ENCODE peak calls at places on chromosomes 11 and 22, in nine cellular contexts. W is C1 segment of cervical spinal cord, T is dermis blood vessel endothelial cell, U is heart left ventricle, B is AG04449, S is AG10803, N is NCI-H1105, X is neural crest cell, E is HT-29. Z is an unnamed sample.

GRCh38 chr22:43217285-43218030 is 30.5 kb upstream of the TTLL12 start:
- DNase-seq in W (no peak), T (no peak), U (no peak), B (no peak), S (no peak), N (no peak), X (no peak), E (no peak), Z (no peak)

GRCh38 chr11:5509803-5510202 is at the start of gene UBQLN3:
- DNase-seq in W (no peak), T (no peak), U (no peak), B (no peak), S (no peak), N (no peak), X (no peak), E (no peak), Z (no peak)

GRCh38 chr22:43795320-43795719 is 16.8 kb downstream of the EFCAB6 start:
- DNase-seq in W (no peak), T (no peak), U (no peak), B (no peak), S (no peak), N (no peak), X (no peak), E (no peak), Z (no peak)

GRCh38 chr11:71562120-71562519 is 3.2 kb upstream of the KRTAP5-10 start:
- DNase-seq in W (no peak), T (no peak), U (no peak), B (no peak), S (no peak), N (no peak), X (no peak), E (no peak), Z (no peak)

GRCh38 chr11:46948378-46949131 is 12.0 kb downstream of the CSTPP1 start:
- DNase-seq in W (no peak), T (peak; percentile 18), U (no peak), B (peak; percentile 73), S (peak; percentile 75), N (no peak), X (no peak), E (peak; percentile 22), Z (peak; percentile 35)

GRCh38 chr11:126561327-126561893 is 205.9 kb downstream of the ST3GAL4 start:
- DNase-seq in W (no peak), T (peak; percentile 75), U (peak; percentile 40), B (no peak), S (peak; percentile 58), N (no peak), X (peak; percentile 77), E (peak; percentile 74), Z (no peak)

GRCh38 chr11:85875505-85875904 is 20.3 kb downstream of the CCDC83 start:
- DNase-seq in W (no peak), T (no peak), U (no peak), B (no peak), S (peak; percentile 77), N (no peak), X (no peak), E (no peak), Z (no peak)

GRCh38 chr11:119298726-119299125 is 18.2 kb downstream of the MCAM start:
- DNase-seq in W (no peak), T (no peak), U (peak; percentile 86), B (no peak), S (peak; percentile 37), N (no peak), X (no peak), E (no peak), Z (no peak)

GRCh38 chr22:25942126-25942988 is 200.4 kb downstream of the MYO18B start:
- DNase-seq in W (peak; percentile 25), T (no peak), U (peak; percentile 45), B (no peak), S (no peak), N (no peak), X (no peak), E (no peak), Z (no peak)

GRCh38 chr11:11028017-11028692 is 170.3 kb upstream of the ZBED5 start:
- DNase-seq in W (peak; percentile 42), T (peak; percentile 78), U (peak; percentile 76), B (no peak), S (peak; percentile 45), N (peak; percentile 66), X (peak; percentile 67), E (peak; percentile 77), Z (peak; percentile 29)

GRCh38 chr11:10379022-10379421 is 74.1 kb downstream of the ADM start:
- DNase-seq in W (no peak), T (peak; percentile 45), U (no peak), B (no peak), S (no peak), N (no peak), X (peak; percentile 21), E (peak; percentile 36), Z (no peak)

GRCh38 chr22:41742918-41743317 is 43.6 kb downstream of the MEI1 start:
- DNase-seq in W (no peak), T (no peak), U (no peak), B (no peak), S (no peak), N (no peak), X (no peak), E (no peak), Z (no peak)

GRCh38 chr11:46352063-46352841 is 5.0 kb downstream of the DGKZ start:
- DNase-seq in W (peak; percentile 36), T (peak; percentile 72), U (peak; percentile 60), B (no peak), S (no peak), N (no peak), X (peak; percentile 72), E (peak; percentile 51), Z (no peak)

GRCh38 chr11:17593466-17594245 is 46.6 kb downstream of the OTOG start:
- DNase-seq in W (no peak), T (no peak), U (no peak), B (no peak), S (no peak), N (no peak), X (no peak), E (no peak), Z (no peak)

GRCh38 chr11:134915212-134915611 is 503.2 kb upstream of the B3GAT1 start:
- DNase-seq in W (no peak), T (no peak), U (peak; percentile 79), B (no peak), S (no peak), N (no peak), X (no peak), E (no peak), Z (no peak)